ENCODE peak calls at places on chromosome 19, in ten cellular contexts. B is astrocyte; W is BE2C; X is AG09309; S is thoracic aorta; T is CD8-positive, alpha-beta T cell; D is astrocyte of the spinal cord; V is cardiac fibroblast; C is uterus; I is heart right ventricle. E is an unnamed sample.

GRCh38 chr19:7705387-7706187 is 3.7 kb upstream of the FCER2 start:
- DNase-seq in V (no peak), S (no peak), I (peak; percentile 32), D (no peak), W (no peak), T (peak; percentile 70), C (no peak), B (no peak), X (no peak), E (no peak)

GRCh38 chr19:46716672-46717033 is 261 bp downstream of the PRKD2 start:
- DNase-seq in S (no peak), D (no peak), V (no peak), T (no peak), B (no peak), X (no peak), I (no peak), C (no peak), W (no peak), E (no peak)

GRCh38 chr19:47190167-47190727 is 40.8 kb downstream of the BBC3 start:
- DNase-seq in D (peak; percentile 89), V (peak; percentile 63), B (peak; percentile 84), C (peak; percentile 52), T (peak; percentile 18), X (peak; percentile 45), I (peak; percentile 35), W (no peak), S (peak; percentile 54), E (peak; percentile 87)

GRCh38 chr19:51327066-51327985 is 14.6 kb downstream of the VSIG10L start:
- DNase-seq in V (peak; percentile 56), W (no peak), I (peak; percentile 40), B (no peak), S (no peak), D (no peak), T (no peak), X (no peak), C (no peak), E (peak; percentile 48)

GRCh38 chr19:48963371-48964204 is 1.5 kb upstream of the FTL start:
- DNase-seq in W (peak; percentile 56), D (peak; percentile 65), B (peak; percentile 51), V (peak; percentile 78), S (peak; percentile 33), T (peak; percentile 47), C (peak; percentile 84), I (peak; percentile 78), X (no peak), E (peak; percentile 75)

GRCh38 chr19:49101160-49101559 is 13.0 kb upstream of the LIN7B start:
- DNase-seq in C (no peak), W (no peak), I (no peak), V (no peak), T (no peak), X (no peak), D (no peak), B (no peak), S (no peak), E (no peak)

GRCh38 chr19:7224205-7224833 is 69.9 kb downstream of the INSR start:
- DNase-seq in X (no peak), S (no peak), W (no peak), B (peak; percentile 23), V (peak; percentile 61), T (no peak), I (no peak), C (peak; percentile 72), D (no peak), E (peak; percentile 78)

GRCh38 chr19:48329167-48329891 is 4.0 kb downstream of the EMP3 start:
- DNase-seq in X (no peak), B (peak; percentile 48), S (no peak), I (no peak), W (no peak), V (peak; percentile 57), D (peak; percentile 62), C (no peak), T (peak; percentile 29), E (peak; percentile 44)

GRCh38 chr19:17415107-17415506 is 4.7 kb upstream of the MVB12A start:
- DNase-seq in B (no peak), C (peak; percentile 57), I (no peak), W (no peak), X (no peak), S (no peak), D (no peak), V (no peak), T (no peak), E (no peak)

GRCh38 chr19:47357788-47358680 is 8.9 kb downstream of the DHX34 start:
- DNase-seq in D (no peak), C (no peak), B (no peak), S (no peak), I (no peak), V (no peak), X (no peak), T (no peak), W (no peak), E (no peak)

GRCh38 chr19:58353717-58354477 is 605 bp upstream of the A1BG start:
- DNase-seq in C (no peak), D (no peak), X (no peak), T (no peak), W (no peak), V (no peak), B (no peak), I (no peak), S (no peak), E (no peak)

GRCh38 chr19:29851769-29852521 is 40.2 kb downstream of the CCNE1 start:
- DNase-seq in S (no peak), I (no peak), X (no peak), B (no peak), C (no peak), D (no peak), V (no peak), W (no peak), T (no peak), E (no peak)

GRCh38 chr19:58372311-58373133 is 8.3 kb downstream of the ZNF837 start:
- DNase-seq in D (no peak), X (no peak), W (no peak), B (no peak), I (no peak), S (no peak), C (no peak), V (no peak), T (no peak), E (no peak)

GRCh38 chr19:958967-959685 is 25.0 kb upstream of the WDR18 start:
- DNase-seq in D (peak; percentile 26), B (peak; percentile 57), S (no peak), X (no peak), W (peak; percentile 8), I (no peak), V (peak; percentile 44), C (no peak), T (no peak), E (peak; percentile 36)

GRCh38 chr19:633068-633785 is at the start of gene POLRMT:
- DNase-seq in I (peak; percentile 98), X (peak; percentile 93), B (peak; percentile 93), D (peak; percentile 99), V (peak; percentile 99), T (peak; percentile 94), W (peak; percentile 98), C (peak; percentile 98), S (peak; percentile 95), E (peak; percentile 99)

GRCh38 chr19:45919678-45920077 is 5.1 kb upstream of the NANOS2 start:
- DNase-seq in C (no peak), B (no peak), V (no peak), D (no peak), W (no peak), X (no peak), S (no peak), I (no peak), T (no peak), E (no peak)

GRCh38 chr19:45883586-45883880 is 2.4 kb downstream of the IRF2BP1 start:
- DNase-seq in D (no peak), B (no peak), C (no peak), V (no peak), X (no peak), W (no peak), T (no peak), I (no peak), S (no peak), E (no peak)

GRCh38 chr19:48633148-48634035 is 3.8 kb downstream of the DBP start:
- DNase-seq in S (no peak), T (no peak), W (no peak), X (no peak), C (no peak), D (no peak), B (no peak), I (no peak), V (no peak), E (no peak)

GRCh38 chr19:13872695-13873389 is 4.1 kb upstream of the NANOS3 start:
- DNase-seq in C (no peak), S (no peak), T (no peak), W (no peak), B (no peak), X (no peak), I (peak; percentile 42), D (no peak), V (no peak), E (no peak)
- H3K4me3 ChIP-seq in C (peak overlapping the region; percentile 17), S (peak overlapping the region; percentile 67), T (peak overlapping the region; percentile 30), W (no peak overlapping the region), B (no peak overlapping the region), X (peak overlapping the region; percentile 31), I (peak overlapping the region; percentile 49), D (peak overlapping the region; percentile 27), V (no peak overlapping the region), E (peak overlapping the region; percentile 19)

GRCh38 chr19:40549007-40549708 is 27.5 kb upstream of the SHKBP1 start:
- DNase-seq in I (peak; percentile 66), X (no peak), D (peak; percentile 48), T (peak; percentile 52), S (no peak), C (peak; percentile 56), V (peak; percentile 45), W (peak; percentile 95), B (peak; percentile 27), E (peak; percentile 53)
- TF ChIP-seq CTCF in I (peak; percentile 54), X (peak; percentile 43), D (peak; percentile 49), T (peak; percentile 55), S (peak; percentile 48), C (peak; percentile 48), V (peak; percentile 47), W (peak; percentile 48), B (no peak), E (peak; percentile 26)

GRCh38 chr19:5803752-5804515 is 933 bp upstream of the NRTN start:
- DNase-seq in T (peak; percentile 80), V (peak; percentile 83), B (peak; percentile 47), X (no peak), W (peak; percentile 98), C (peak; percentile 75), D (peak; percentile 78), I (peak; percentile 88), S (no peak), E (peak; percentile 84)
- H3K4me3 ChIP-seq in T (peak overlapping the region; percentile 61), V (peak overlapping the region; percentile 40), B (peak overlapping the region; percentile 21), X (peak overlapping the region; percentile 40), W (peak overlapping the region; percentile 33), C (no peak overlapping the region), D (peak overlapping the region; percentile 10), I (peak overlapping the region; percentile 49), S (peak overlapping the region; percentile 61), E (peak overlapping the region; percentile 36)

DNA sequence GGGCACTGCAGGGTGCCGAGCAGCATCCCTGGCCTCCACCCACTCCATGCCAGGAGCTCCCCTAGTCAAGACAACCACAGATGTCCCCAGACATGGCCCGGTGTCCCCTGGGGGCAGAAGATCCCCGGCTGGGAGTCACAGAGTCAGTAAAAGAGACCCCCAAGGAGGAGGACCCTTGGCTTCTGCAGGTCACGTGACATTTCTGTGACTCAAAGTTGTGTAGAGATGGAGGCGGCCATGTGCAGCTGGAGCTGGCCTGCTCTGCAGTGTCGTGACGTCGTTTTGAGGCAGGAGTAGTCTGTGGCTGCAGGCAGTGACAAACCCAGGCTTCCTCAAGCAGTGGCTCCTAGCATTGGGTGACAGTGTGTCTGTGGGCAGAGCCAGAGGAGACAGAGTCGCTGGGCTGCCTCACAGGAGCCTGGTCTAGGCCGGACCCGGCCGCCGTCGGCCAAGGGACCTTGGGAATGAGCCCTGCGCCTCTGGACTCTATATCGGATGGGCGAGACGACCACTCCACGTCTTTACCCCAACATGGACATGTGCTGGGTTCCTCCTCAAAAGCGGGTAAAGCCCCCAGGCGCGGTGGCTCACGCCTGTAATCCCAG is 7.7 kb upstream of the DIRAS1 start:
- DNase-seq in V (no peak), C (no peak), W (peak; percentile 49), T (no peak), X (no peak), I (no peak), D (no peak), S (no peak), B (no peak), E (no peak)
- TF ChIP-seq CTCF in V (no peak), C (no peak), W (no peak), T (no peak), X (no peak), I (no peak), D (no peak), S (no peak), B (no peak), E (no peak)

E was measured in fibroblast of pulmonary artery.